ENCODE peak calls at places on chromosome 18, in five cellular contexts. C is stimulated activated CD4-positive, alpha-beta T cell treated with anti-CD3 and anti-CD28 coated beads, Interleukin-12 subunit alpha, Interleukin-12 subunit beta, amount 100 ng/mL, for 4 hours; G is fibroblast of lung; N is glomerular endothelial cell; U is small intestine. E is an unnamed sample.

GRCh38 chr18:36284671-36285295 is 12.7 kb upstream of the FHOD3 start:
- DNase-seq in N (peak), G (peak), U (peak), C (no peak), E (peak)

GRCh38 chr18:5196253-5197031 is 615 bp downstream of the AKAIN1 start:
- DNase-seq in U (no peak), G (no peak), N (no peak), C (no peak), E (peak)

GRCh38 chr18:46148810-46149209 is 44.6 kb downstream of the HAUS1 start:
- DNase-seq in C (no peak), U (peak), G (peak), N (no peak), E (peak)

GRCh38 chr18:3463052-3463451 is 13.1 kb downstream of the TGIF1 start:
- DNase-seq in N (no peak), U (no peak), C (no peak), G (peak), E (no peak)

GRCh38 chr18:5984245-5984644 is 88.9 kb upstream of the TMEM200C start:
- DNase-seq in C (no peak), U (no peak), G (no peak), N (no peak), E (no peak)

GRCh38 chr18:58379443-58379842 is 249.4 kb downstream of the ALPK2 start:
- DNase-seq in U (no peak), N (no peak), G (no peak), C (no peak), E (no peak)

GRCh38 chr18:6781846-6782245 is 52.3 kb downstream of the ARHGAP28 start:
- DNase-seq in U (no peak), N (no peak), C (no peak), G (peak), E (peak)

GRCh38 chr18:4040391-4041172 is 414.5 kb downstream of the DLGAP1 start:
- DNase-seq in G (no peak), U (no peak), N (no peak), C (no peak), E (no peak)

GRCh38 chr18:3183103-3183717 is 36.6 kb downstream of the MYOM1 start:
- DNase-seq in U (no peak), C (no peak), N (no peak), G (no peak), E (no peak)

GRCh38 chr18:67916142-67916541 is 399.6 kb upstream of the DSEL start:
- DNase-seq in U (no peak), N (no peak), C (no peak), G (no peak), E (no peak)

GRCh38 chr18:26874283-26874682 is 8.8 kb upstream of the AQP4 start:
- DNase-seq in C (no peak), N (no peak), U (peak), G (no peak), E (no peak)

E was measured in adrenal gland.